ENCODE peak calls at places on chromosome 5, in four cellular contexts. K is PC-9, T is breast epithelium, G is tibial nerve. L is an unnamed sample.

GRCh38 chr5:143879646-143880045 is 67.7 kb downstream of the HMHB1 start:
- DNase-seq in K (no peak), T (no peak), G (no peak), L (no peak)

GRCh38 chr5:95241635-95242034 is 43.3 kb downstream of the MCTP1 start:
- DNase-seq in K (no peak), T (no peak), G (no peak), L (no peak)

GRCh38 chr5:134436523-134437339 is 25.1 kb upstream of the CDKN2AIPNL start:
- DNase-seq in K (peak), T (peak), G (peak), L (no peak)

GRCh38 chr5:1206521-1207412 is 5.4 kb downstream of the SLC6A19 start:
- DNase-seq in K (no peak), T (no peak), G (no peak), L (no peak)

GRCh38 chr5:50727845-50728244 is 61.4 kb downstream of the PARP8 start:
- DNase-seq in K (no peak), T (no peak), G (no peak), L (no peak)

GRCh38 chr5:35476046-35476445 is 141.6 kb upstream of the SPEF2 start:
- DNase-seq in K (no peak), T (no peak), G (no peak), L (no peak)

GRCh38 chr5:103433216-103433615 is 129.4 kb downstream of the NUDT12 start:
- DNase-seq in K (no peak), T (no peak), G (no peak), L (no peak)

GRCh38 chr5:178286226-178287090 is 53.9 kb upstream of the PHYKPL start:
- DNase-seq in K (no peak), T (no peak), G (no peak), L (no peak)

GRCh38 chr5:117103703-117104102 is 529.1 kb upstream of the SEMA6A start:
- DNase-seq in K (no peak), T (no peak), G (no peak), L (no peak)

GRCh38 chr5:17964067-17964466 is 329.8 kb downstream of the TAF11L14 start:
- DNase-seq in K (no peak), T (no peak), G (no peak), L (no peak)

GRCh38 chr5:1563617-1564181 is 39.9 kb upstream of the LPCAT1 start:
- DNase-seq in K (no peak), T (no peak), G (no peak), L (no peak)

GRCh38 chr5:139104577-139105271 is 93.4 kb downstream of the SIL1 start:
- DNase-seq in K (no peak), T (no peak), G (peak), L (no peak)

GRCh38 chr5:41843456-41844112 is 26.6 kb downstream of the OXCT1 start:
- DNase-seq in K (peak), T (no peak), G (no peak), L (peak)

GRCh38 chr5:112757468-112758208 is 20.0 kb downstream of the APC start:
- DNase-seq in K (peak), T (no peak), G (no peak), L (peak)

GRCh38 chr5:72597456-72597948 is 90.3 kb upstream of the ZNF366 start:
- DNase-seq in K (peak), T (no peak), G (no peak), L (peak)

GRCh38 chr5:72599519-72600400 is 92.5 kb upstream of the ZNF366 start:
- DNase-seq in K (peak), T (no peak), G (no peak), L (no peak)

GRCh38 chr5:72596956-72597355 is 89.7 kb upstream of the ZNF366 start:
- DNase-seq in K (no peak), T (no peak), G (no peak), L (no peak)

GRCh38 chr5:72600401-72600981 is 93.3 kb upstream of the ZNF366 start:
- DNase-seq in K (peak), T (no peak), G (no peak), L (no peak)

DNA sequence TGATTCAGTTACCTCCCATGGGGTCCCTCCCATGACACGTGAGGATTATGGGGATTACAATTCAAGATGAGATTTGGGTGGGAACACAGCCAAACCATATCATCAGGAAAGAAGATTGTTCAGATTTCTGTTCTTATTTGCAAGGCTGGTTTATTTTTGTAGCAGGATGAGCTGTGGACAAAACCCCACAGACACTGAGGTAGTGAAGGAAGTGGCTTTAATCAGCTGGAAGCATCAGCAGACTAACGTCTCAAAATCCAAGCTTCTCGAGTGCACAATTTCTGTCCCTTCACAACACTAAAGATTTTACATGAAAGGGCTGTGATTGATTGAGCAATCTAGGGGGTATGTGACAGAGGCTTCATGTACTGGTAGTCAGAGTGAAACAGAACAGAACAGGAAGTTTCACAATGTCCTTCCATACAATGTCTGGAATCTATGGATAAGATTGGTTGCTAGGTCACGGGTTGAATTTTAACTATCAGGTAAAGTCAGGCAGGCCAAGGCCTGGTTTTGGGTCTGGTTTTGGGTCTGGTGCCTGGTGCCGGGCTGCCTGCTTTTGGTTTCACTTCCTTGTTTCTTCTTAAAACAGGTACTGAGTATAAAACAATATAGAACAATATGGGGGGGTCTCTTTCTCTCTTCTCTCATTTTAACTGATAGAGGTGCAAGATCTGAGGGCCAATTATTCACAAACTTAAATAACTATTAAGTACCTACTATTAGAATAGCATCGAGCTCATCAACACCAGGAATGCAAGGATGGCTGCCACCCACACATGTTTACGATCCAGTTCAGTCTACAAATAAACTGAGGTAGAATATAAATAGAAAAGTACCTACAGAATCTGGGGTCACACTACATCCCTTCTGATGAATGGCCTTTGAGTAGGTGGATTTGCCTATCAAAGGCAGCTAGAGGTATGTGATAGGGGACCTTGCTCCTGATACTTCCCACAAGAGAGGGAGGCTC is 91.5 kb upstream of the ZNF366 start:
- DNase-seq in K (no peak), T (no peak), G (no peak), L (peak)
- H3K27ac ChIP-seq in K (peak), T (peak), G (peak), L (no peak)

GRCh38 chr5:58002318-58002717 is 457.6 kb downstream of the PLK2 start:
- DNase-seq in K (peak), T (no peak), G (no peak), L (no peak)
- H3K27ac ChIP-seq in K (peak), T (no peak), G (no peak), L (no peak)

GRCh38 chr5:38382898-38383297 is 124.5 kb downstream of the EGFLAM start:
- DNase-seq in K (peak), T (peak), G (peak), L (peak)

GRCh38 chr5:38383701-38384100 is 125.3 kb downstream of the EGFLAM start:
- DNase-seq in K (no peak), T (no peak), G (no peak), L (no peak)

GRCh38 chr5:38387161-38387560 is 128.8 kb downstream of the EGFLAM start:
- DNase-seq in K (no peak), T (no peak), G (no peak), L (no peak)

GRCh38 chr5:38381361-38381760 is 123.0 kb downstream of the EGFLAM start:
- DNase-seq in K (no peak), T (no peak), G (no peak), L (no peak)

DNA sequence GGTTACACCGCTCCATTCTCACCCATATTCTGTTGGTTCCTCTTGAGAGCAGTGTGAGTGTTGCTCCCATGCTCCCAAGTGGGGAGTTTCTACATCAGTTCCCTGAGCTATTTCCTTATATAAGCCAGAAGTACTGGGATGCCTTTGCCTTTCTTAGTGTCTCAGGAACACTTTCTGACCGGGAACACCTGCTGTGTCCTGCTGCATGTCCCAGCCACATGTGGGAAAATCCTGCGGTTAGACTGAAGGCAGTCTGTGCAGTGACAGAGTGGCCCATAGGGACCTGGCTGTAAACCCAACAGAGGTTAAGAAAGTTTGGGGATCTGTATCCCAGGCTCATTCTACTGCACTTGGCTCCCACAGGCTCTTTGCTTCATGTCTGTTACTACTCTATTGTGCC is 126.0 kb downstream of the EGFLAM start:
- DNase-seq in K (no peak), T (no peak), G (no peak), L (peak)
- H3K27ac ChIP-seq in K (no peak), T (no peak), G (no peak), L (no peak)

GRCh38 chr5:68419101-68419636 is 203.6 kb downstream of the PIK3R1 start:
- DNase-seq in K (peak), T (no peak), G (no peak), L (no peak)
- H3K27ac ChIP-seq in K (no peak), T (peak), G (peak), L (no peak)

DNA sequence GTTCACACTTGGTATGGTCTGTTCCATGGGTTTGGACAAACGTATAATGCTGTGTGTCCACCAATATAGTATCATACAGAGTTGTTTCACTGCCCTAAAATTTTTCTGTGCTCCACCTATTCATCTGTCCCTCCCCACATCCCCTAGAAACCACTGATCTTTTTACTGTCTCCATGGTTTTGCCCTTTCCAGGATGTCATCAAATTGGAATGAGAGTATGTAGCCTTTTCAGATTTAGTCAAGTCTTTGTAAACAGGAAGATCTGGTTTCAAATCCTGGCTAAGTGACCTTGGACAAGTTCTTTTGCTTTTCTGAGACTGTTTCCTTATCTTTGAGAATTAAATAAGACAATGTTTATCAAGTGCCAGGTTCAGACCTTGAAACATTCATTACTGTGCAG is 13.2 kb upstream of the LVRN start:
- DNase-seq in K (no peak), T (no peak), G (no peak), L (no peak)
- H3K27ac ChIP-seq in K (no peak), T (no peak), G (no peak), L (no peak)

GRCh38 chr5:92560698-92561361 is 1020.2 kb downstream of the NR2F1-AS1 start:
- DNase-seq in K (no peak), T (no peak), G (no peak), L (peak)
- H3K27ac ChIP-seq in K (no peak), T (no peak), G (peak), L (no peak)